ENCODE peak calls at places on chromosomes 5 and 9, in seven cellular contexts. One of them, this sample, is unnamed.

GRCh38 chr5:28576022-28576421 is 1537.6 kb upstream of the CDH9 start:
- DNase-seq in foreskin fibroblast: no peak
- DNase-seq in cardiac muscle cell: peak; percentile 29
- DNase-seq in astrocyte of the spinal cord: peak; percentile 16
- DNase-seq in small intestine: no peak
- DNase-seq in endothelial cell: no peak
- DNase-seq in lower lobe of right lung: no peak
- DNase-seq in this sample: no peak

GRCh38 chr9:81534138-81534865 is 155.0 kb downstream of the TLE1 start:
- DNase-seq in foreskin fibroblast: no peak
- DNase-seq in cardiac muscle cell: no peak
- DNase-seq in astrocyte of the spinal cord: no peak
- DNase-seq in small intestine: no peak
- DNase-seq in endothelial cell: no peak
- DNase-seq in lower lobe of right lung: no peak
- DNase-seq in this sample: no peak

GRCh38 chr9:83698976-83699585 is 8.7 kb downstream of the UBQLN1 start:
- DNase-seq in foreskin fibroblast: no peak
- DNase-seq in cardiac muscle cell: no peak
- DNase-seq in astrocyte of the spinal cord: no peak
- DNase-seq in small intestine: no peak
- DNase-seq in endothelial cell: no peak
- DNase-seq in lower lobe of right lung: no peak
- DNase-seq in this sample: no peak

GRCh38 chr5:138528744-138529469 is 14.1 kb downstream of the ETF1 start:
- DNase-seq in foreskin fibroblast: no peak
- DNase-seq in cardiac muscle cell: no peak
- DNase-seq in astrocyte of the spinal cord: no peak
- DNase-seq in small intestine: no peak
- DNase-seq in endothelial cell: no peak
- DNase-seq in lower lobe of right lung: no peak
- DNase-seq in this sample: no peak

GRCh38 chr5:79489773-79490172 is 24.2 kb downstream of the HOMER1 start:
- DNase-seq in foreskin fibroblast: no peak
- DNase-seq in cardiac muscle cell: no peak
- DNase-seq in astrocyte of the spinal cord: no peak
- DNase-seq in small intestine: no peak
- DNase-seq in endothelial cell: no peak
- DNase-seq in lower lobe of right lung: no peak
- DNase-seq in this sample: no peak

GRCh38 chr5:145925353-145925752 is 11.0 kb upstream of the SH3RF2 start:
- DNase-seq in foreskin fibroblast: peak; percentile 80
- DNase-seq in cardiac muscle cell: peak; percentile 88
- DNase-seq in astrocyte of the spinal cord: peak; percentile 82
- DNase-seq in small intestine: no peak
- DNase-seq in endothelial cell: no peak
- DNase-seq in lower lobe of right lung: no peak
- DNase-seq in this sample: no peak

GRCh38 chr9:78369644-78370219 is 72.8 kb downstream of the PSAT1 start:
- DNase-seq in foreskin fibroblast: peak; percentile 39
- DNase-seq in cardiac muscle cell: peak; percentile 90
- DNase-seq in astrocyte of the spinal cord: peak; percentile 66
- DNase-seq in small intestine: peak; percentile 55
- DNase-seq in endothelial cell: peak; percentile 85
- DNase-seq in lower lobe of right lung: peak; percentile 75
- DNase-seq in this sample: peak; percentile 52

GRCh38 chr9:120698766-120699165 is 15.5 kb downstream of the MEGF9 start:
- DNase-seq in foreskin fibroblast: no peak
- DNase-seq in cardiac muscle cell: no peak
- DNase-seq in astrocyte of the spinal cord: no peak
- DNase-seq in small intestine: no peak
- DNase-seq in endothelial cell: no peak
- DNase-seq in lower lobe of right lung: no peak
- DNase-seq in this sample: no peak

GRCh38 chr5:168334161-168335094 is 43.0 kb downstream of the WWC1 start:
- DNase-seq in foreskin fibroblast: peak; percentile 54
- DNase-seq in cardiac muscle cell: peak; percentile 58
- DNase-seq in astrocyte of the spinal cord: peak; percentile 73
- DNase-seq in small intestine: no peak
- DNase-seq in endothelial cell: peak; percentile 41
- DNase-seq in lower lobe of right lung: no peak
- DNase-seq in this sample: no peak

GRCh38 chr9:61665330-61665751 is 475.5 kb downstream of the SPATA31A7 start:
- DNase-seq in foreskin fibroblast: no peak
- DNase-seq in cardiac muscle cell: no peak
- DNase-seq in astrocyte of the spinal cord: no peak
- DNase-seq in small intestine: no peak
- DNase-seq in endothelial cell: no peak
- DNase-seq in lower lobe of right lung: no peak
- DNase-seq in this sample: peak; percentile 39

GRCh38 chr9:105425817-105426433 is 21.9 kb upstream of the FSD1L start:
- DNase-seq in foreskin fibroblast: no peak
- DNase-seq in cardiac muscle cell: peak; percentile 56
- DNase-seq in astrocyte of the spinal cord: peak; percentile 30
- DNase-seq in small intestine: no peak
- DNase-seq in endothelial cell: no peak
- DNase-seq in lower lobe of right lung: no peak
- DNase-seq in this sample: no peak

GRCh38 chr9:89661956-89662717 is 57.3 kb downstream of the GADD45G start:
- DNase-seq in foreskin fibroblast: peak; percentile 33
- DNase-seq in cardiac muscle cell: peak; percentile 98
- DNase-seq in astrocyte of the spinal cord: peak; percentile 94
- DNase-seq in small intestine: peak; percentile 99
- DNase-seq in endothelial cell: peak; percentile 85
- DNase-seq in lower lobe of right lung: peak; percentile 97
- DNase-seq in this sample: peak; percentile 60

GRCh38 chr9:98584059-98584458 is 124.7 kb downstream of the GABBR2 start:
- DNase-seq in foreskin fibroblast: no peak
- DNase-seq in cardiac muscle cell: peak; percentile 5
- DNase-seq in astrocyte of the spinal cord: no peak
- DNase-seq in small intestine: no peak
- DNase-seq in endothelial cell: no peak
- DNase-seq in lower lobe of right lung: no peak
- DNase-seq in this sample: no peak

GRCh38 chr5:119439140-119439625 is 13.1 kb upstream of the HSD17B4 start:
- DNase-seq in foreskin fibroblast: no peak
- DNase-seq in cardiac muscle cell: no peak
- DNase-seq in astrocyte of the spinal cord: no peak
- DNase-seq in small intestine: peak; percentile 71
- DNase-seq in endothelial cell: no peak
- DNase-seq in lower lobe of right lung: no peak
- DNase-seq in this sample: peak; percentile 57

GRCh38 chr5:58940446-58940845 is 357.6 kb downstream of the RAB3C start:
- DNase-seq in foreskin fibroblast: no peak
- DNase-seq in cardiac muscle cell: peak; percentile 87
- DNase-seq in astrocyte of the spinal cord: peak; percentile 32
- DNase-seq in small intestine: no peak
- DNase-seq in endothelial cell: no peak
- DNase-seq in lower lobe of right lung: no peak
- DNase-seq in this sample: no peak

GRCh38 chr5:64775288-64775687 is 6.6 kb downstream of the CWC27 start:
- DNase-seq in foreskin fibroblast: no peak
- DNase-seq in cardiac muscle cell: no peak
- DNase-seq in astrocyte of the spinal cord: no peak
- DNase-seq in small intestine: no peak
- DNase-seq in endothelial cell: no peak
- DNase-seq in lower lobe of right lung: no peak
- DNase-seq in this sample: no peak

GRCh38 chr9:133074111-133074651 is 12.4 kb downstream of the CEL start:
- DNase-seq in foreskin fibroblast: peak; percentile 66
- DNase-seq in cardiac muscle cell: peak; percentile 39
- DNase-seq in astrocyte of the spinal cord: no peak
- DNase-seq in small intestine: peak; percentile 24
- DNase-seq in endothelial cell: no peak
- DNase-seq in lower lobe of right lung: no peak
- DNase-seq in this sample: no peak

GRCh38 chr9:81848472-81848871 is 79.8 kb upstream of the SPATA31D4 start:
- DNase-seq in foreskin fibroblast: peak; percentile 13
- DNase-seq in cardiac muscle cell: peak; percentile 50
- DNase-seq in astrocyte of the spinal cord: peak; percentile 56
- DNase-seq in small intestine: peak; percentile 12
- DNase-seq in endothelial cell: no peak
- DNase-seq in lower lobe of right lung: no peak
- DNase-seq in this sample: no peak

GRCh38 chr5:29822499-29822898 is 1371.0 kb upstream of the CDH6 start:
- DNase-seq in foreskin fibroblast: no peak
- DNase-seq in cardiac muscle cell: no peak
- DNase-seq in astrocyte of the spinal cord: no peak
- DNase-seq in small intestine: no peak
- DNase-seq in endothelial cell: no peak
- DNase-seq in lower lobe of right lung: no peak
- DNase-seq in this sample: no peak

GRCh38 chr5:176792584-176793342 is 17.6 kb upstream of the UNC5A start:
- DNase-seq in foreskin fibroblast: no peak
- DNase-seq in cardiac muscle cell: no peak
- DNase-seq in astrocyte of the spinal cord: no peak
- DNase-seq in small intestine: no peak
- DNase-seq in endothelial cell: no peak
- DNase-seq in lower lobe of right lung: no peak
- DNase-seq in this sample: no peak

GRCh38 chr5:142465476-142465875 is 140.7 kb upstream of the SPRY4 start:
- DNase-seq in foreskin fibroblast: no peak
- DNase-seq in cardiac muscle cell: no peak
- DNase-seq in astrocyte of the spinal cord: no peak
- DNase-seq in small intestine: no peak
- DNase-seq in endothelial cell: no peak
- DNase-seq in lower lobe of right lung: no peak
- DNase-seq in this sample: no peak

GRCh38 chr9:108272350-108272899 is 583.4 kb downstream of the ACTL7B start:
- DNase-seq in foreskin fibroblast: peak; percentile 50
- DNase-seq in cardiac muscle cell: peak; percentile 75
- DNase-seq in astrocyte of the spinal cord: peak; percentile 65
- DNase-seq in small intestine: peak; percentile 72
- DNase-seq in endothelial cell: peak; percentile 34
- DNase-seq in lower lobe of right lung: peak; percentile 53
- DNase-seq in this sample: peak; percentile 16

GRCh38 chr5:4099401-4099800 is 503.8 kb downstream of the IRX1 start:
- DNase-seq in foreskin fibroblast: no peak
- DNase-seq in cardiac muscle cell: no peak
- DNase-seq in astrocyte of the spinal cord: no peak
- DNase-seq in small intestine: no peak
- DNase-seq in endothelial cell: no peak
- DNase-seq in lower lobe of right lung: no peak
- DNase-seq in this sample: no peak

GRCh38 chr5:116718317-116718716 is 143.7 kb upstream of the SEMA6A start:
- DNase-seq in foreskin fibroblast: no peak
- DNase-seq in cardiac muscle cell: no peak
- DNase-seq in astrocyte of the spinal cord: no peak
- DNase-seq in small intestine: no peak
- DNase-seq in endothelial cell: no peak
- DNase-seq in lower lobe of right lung: no peak
- DNase-seq in this sample: no peak

GRCh38 chr5:68534131-68534940 is 318.8 kb downstream of the PIK3R1 start:
- DNase-seq in foreskin fibroblast: no peak
- DNase-seq in cardiac muscle cell: peak; percentile 81
- DNase-seq in astrocyte of the spinal cord: peak; percentile 51
- DNase-seq in small intestine: peak; percentile 30
- DNase-seq in endothelial cell: no peak
- DNase-seq in lower lobe of right lung: no peak
- DNase-seq in this sample: no peak

GRCh38 chr5:138944527-138945322 is 69.6 kb upstream of the LRRTM2 start:
- DNase-seq in foreskin fibroblast: no peak
- DNase-seq in cardiac muscle cell: peak; percentile 17
- DNase-seq in astrocyte of the spinal cord: no peak
- DNase-seq in small intestine: no peak
- DNase-seq in endothelial cell: no peak
- DNase-seq in lower lobe of right lung: no peak
- DNase-seq in this sample: no peak

GRCh38 chr9:34552606-34552981 is 29.8 kb upstream of the ENHO start:
- DNase-seq in foreskin fibroblast: no peak
- DNase-seq in cardiac muscle cell: no peak
- DNase-seq in astrocyte of the spinal cord: no peak
- DNase-seq in small intestine: no peak
- DNase-seq in endothelial cell: no peak
- DNase-seq in lower lobe of right lung: no peak
- DNase-seq in this sample: no peak

GRCh38 chr9:129489838-129490582 is 130.9 kb downstream of the C9orf50 start:
- DNase-seq in foreskin fibroblast: no peak
- DNase-seq in cardiac muscle cell: peak; percentile 55
- DNase-seq in astrocyte of the spinal cord: peak; percentile 44
- DNase-seq in small intestine: no peak
- DNase-seq in endothelial cell: no peak
- DNase-seq in lower lobe of right lung: no peak
- DNase-seq in this sample: peak; percentile 79

GRCh38 chr5:136028782-136029742 is at the start of gene TGFBI:
- DNase-seq in foreskin fibroblast: peak; percentile 60
- DNase-seq in cardiac muscle cell: peak; percentile 80
- DNase-seq in astrocyte of the spinal cord: peak; percentile 75
- DNase-seq in small intestine: peak; percentile 53
- DNase-seq in endothelial cell: peak; percentile 70
- DNase-seq in lower lobe of right lung: peak; percentile 82
- DNase-seq in this sample: peak; percentile 76

GRCh38 chr5:134127376-134127861 is 12.9 kb downstream of the TCF7 start:
- DNase-seq in foreskin fibroblast: no peak
- DNase-seq in cardiac muscle cell: peak; percentile 68
- DNase-seq in astrocyte of the spinal cord: peak; percentile 36
- DNase-seq in small intestine: no peak
- DNase-seq in endothelial cell: no peak
- DNase-seq in lower lobe of right lung: no peak
- DNase-seq in this sample: no peak

GRCh38 chr5:36230151-36230788 is 11.5 kb downstream of the NADK2 start:
- DNase-seq in foreskin fibroblast: no peak
- DNase-seq in cardiac muscle cell: no peak
- DNase-seq in astrocyte of the spinal cord: no peak
- DNase-seq in small intestine: no peak
- DNase-seq in endothelial cell: no peak
- DNase-seq in lower lobe of right lung: no peak
- DNase-seq in this sample: no peak

GRCh38 chr9:110875275-110875674 is 163.0 kb downstream of the LPAR1 start:
- DNase-seq in foreskin fibroblast: no peak
- DNase-seq in cardiac muscle cell: no peak
- DNase-seq in astrocyte of the spinal cord: no peak
- DNase-seq in small intestine: no peak
- DNase-seq in endothelial cell: peak; percentile 51
- DNase-seq in lower lobe of right lung: peak; percentile 66
- DNase-seq in this sample: peak; percentile 58

This sample was measured in Peyer's patch.